ENCODE peak calls at places on chromosome 18, in eight cellular contexts. S is esophagus squamous epithelium, F is LNCaP clone FGC, G is fibroblast of pulmonary artery, V is BJ, X is GM20000, B is adrenal gland, N is A549. H is an unnamed sample.

GRCh38 chr18:54923339-54923956 is 35.8 kb downstream of the CCDC68 start:
- DNase-seq in S (no peak), F (no peak), G (no peak), V (no peak), X (no peak), B (no peak), N (no peak), H (no peak)

GRCh38 chr18:79392226-79392625 is 3.5 kb upstream of the NFATC1 start:
- DNase-seq in S (no peak), F (no peak), G (no peak), V (no peak), X (no peak), B (no peak), N (no peak), H (no peak)

GRCh38 chr18:76592981-76593381 is 97.9 kb upstream of the ZNF516 start:
- DNase-seq in S (no peak), F (no peak), G (peak; percentile 27), V (no peak), X (no peak), B (no peak), N (no peak), H (no peak)

GRCh38 chr18:12253517-12254136 is 534 bp upstream of the CIDEA start:
- DNase-seq in S (no peak), F (no peak), G (no peak), V (no peak), X (no peak), B (peak; percentile 38), N (no peak), H (no peak)

GRCh38 chr18:57004366-57005121 is 142.3 kb upstream of the BOD1L2 start:
- DNase-seq in S (no peak), F (no peak), G (peak; percentile 66), V (peak; percentile 16), X (peak; percentile 45), B (no peak), N (peak; percentile 20), H (no peak)

GRCh38 chr18:8426401-8426800 is 182.8 kb upstream of the RAB12 start:
- DNase-seq in S (no peak), F (no peak), G (no peak), V (no peak), X (no peak), B (no peak), N (peak; percentile 12), H (no peak)

GRCh38 chr18:14919666-14920065 is 171.7 kb downstream of the ANKRD30B start:
- DNase-seq in S (no peak), F (no peak), G (no peak), V (no peak), X (no peak), B (no peak), N (no peak), H (no peak)

GRCh38 chr18:22174341-22175148 is 5.2 kb downstream of the GATA6 start:
- DNase-seq in S (no peak), F (no peak), G (peak; percentile 64), V (no peak), X (no peak), B (peak; percentile 59), N (no peak), H (no peak)

GRCh38 chr18:49447810-49448745 is 12.4 kb downstream of the DYM start:
- DNase-seq in S (no peak), F (peak; percentile 36), G (peak; percentile 84), V (no peak), X (peak; percentile 25), B (peak; percentile 31), N (peak; percentile 71), H (no peak)

GRCh38 chr18:48621240-48621639 is 82.4 kb downstream of the CTIF start:
- DNase-seq in S (no peak), F (no peak), G (peak; percentile 82), V (no peak), X (no peak), B (no peak), N (peak; percentile 45), H (no peak)

GRCh38 chr18:25121442-25121841 is 230.5 kb downstream of the ZNF521 start:
- DNase-seq in S (no peak), F (no peak), G (no peak), V (no peak), X (no peak), B (no peak), N (no peak), H (no peak)

GRCh38 chr18:2310824-2311349 is 260.4 kb downstream of the METTL4 start:
- DNase-seq in S (no peak), F (no peak), G (no peak), V (no peak), X (no peak), B (no peak), N (no peak), H (no peak)

GRCh38 chr18:58362027-58362575 is 266.8 kb downstream of the ALPK2 start:
- DNase-seq in S (no peak), F (no peak), G (peak; percentile 98), V (peak; percentile 92), X (no peak), B (no peak), N (peak; percentile 83), H (no peak)

GRCh38 chr18:13456736-13457271 is 238.2 kb downstream of the LDLRAD4 start:
- DNase-seq in S (no peak), F (no peak), G (no peak), V (no peak), X (peak; percentile 38), B (no peak), N (no peak), H (no peak)

GRCh38 chr18:55927831-55928230 is 339.8 kb upstream of the TCF4 start:
- DNase-seq in S (no peak), F (no peak), G (peak; percentile 14), V (peak; percentile 87), X (no peak), B (no peak), N (no peak), H (no peak)

GRCh38 chr18:32542221-32542798 is 71.6 kb upstream of the GAREM1 start:
- DNase-seq in S (no peak), F (no peak), G (peak; percentile 3), V (no peak), X (no peak), B (no peak), N (no peak), H (no peak)

DNA sequence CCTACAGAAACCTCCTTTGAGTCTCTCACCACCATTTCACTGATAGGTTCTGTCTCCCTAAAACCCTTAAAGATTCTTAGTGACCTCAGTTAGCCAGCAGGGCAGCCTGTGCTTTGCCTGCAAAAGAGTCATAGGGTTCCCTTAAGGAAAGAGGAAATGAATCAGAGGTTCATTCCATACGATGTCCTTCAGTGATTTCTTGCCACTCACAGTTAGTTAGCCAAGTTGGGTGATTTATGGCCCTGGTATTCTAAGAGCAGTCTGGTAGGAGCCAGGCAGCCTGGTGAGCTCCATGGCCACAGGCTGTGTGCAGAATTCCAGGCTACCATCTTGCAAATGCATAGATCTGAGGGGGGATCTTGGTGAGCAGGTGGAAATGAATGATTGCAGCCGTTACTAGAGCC is 18.7 kb upstream of the CCBE1 start:
- DNase-seq in S (no peak), F (no peak), G (peak; percentile 95), V (no peak), X (no peak), B (peak; percentile 37), N (peak; percentile 70), H (no peak)
- TF ChIP-seq CTCF in S (no peak), F (no peak), G (peak; percentile 24), V (peak; percentile 12), X (no peak), B (no peak), N (no peak), H (no peak)

GRCh38 chr18:61085036-61085435 is 248.2 kb upstream of the CDH20 start:
- DNase-seq in S (no peak), F (no peak), G (no peak), V (no peak), X (no peak), B (no peak), N (no peak), H (no peak)
- TF ChIP-seq CTCF in S (no peak), F (no peak), G (no peak), V (no peak), X (no peak), B (no peak), N (no peak), H (no peak)

DNA sequence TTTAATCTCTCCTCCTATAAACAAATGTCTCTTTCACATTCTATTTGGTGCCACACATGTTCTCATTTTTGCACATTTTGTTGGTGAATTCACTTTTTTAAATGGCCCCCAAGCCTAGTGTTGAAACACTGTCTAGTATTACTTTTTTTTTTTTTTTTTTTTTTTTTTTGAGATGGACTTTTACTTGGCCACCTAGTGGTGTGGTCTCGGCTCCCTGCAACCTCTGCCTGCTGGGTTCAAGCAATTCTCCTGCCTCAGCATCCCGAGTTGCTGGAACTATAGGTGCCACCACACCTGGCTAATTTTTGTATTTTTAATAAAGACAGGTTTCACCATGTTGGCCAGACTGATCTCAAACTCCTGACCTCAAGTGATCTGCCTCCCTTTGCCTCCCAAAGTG is 273.8 kb upstream of the SLC14A2 start:
- DNase-seq in S (no peak), F (no peak), G (no peak), V (no peak), X (no peak), B (no peak), N (no peak), H (no peak)
- TF ChIP-seq CTCF in S (no peak), F (no peak), G (no peak), V (peak; percentile 15), X (no peak), B (no peak), N (no peak), H (peak; percentile 40)

GRCh38 chr18:34867520-34867919 is 157.4 kb downstream of the DTNA start:
- DNase-seq in S (no peak), F (no peak), G (peak; percentile 29), V (no peak), X (no peak), B (no peak), N (peak; percentile 38), H (no peak)
- TF ChIP-seq CTCF in S (no peak), F (peak; percentile 56), G (no peak), V (no peak), X (peak; percentile 1), B (no peak), N (no peak), H (no peak)

GRCh38 chr18:5106730-5107129 is 90.3 kb downstream of the AKAIN1 start:
- DNase-seq in S (no peak), F (no peak), G (no peak), V (no peak), X (no peak), B (no peak), N (peak; percentile 0), H (no peak)
- TF ChIP-seq CTCF in S (no peak), F (peak; percentile 46), G (no peak), V (no peak), X (no peak), B (no peak), N (peak; percentile 11), H (peak; percentile 45)

DNA sequence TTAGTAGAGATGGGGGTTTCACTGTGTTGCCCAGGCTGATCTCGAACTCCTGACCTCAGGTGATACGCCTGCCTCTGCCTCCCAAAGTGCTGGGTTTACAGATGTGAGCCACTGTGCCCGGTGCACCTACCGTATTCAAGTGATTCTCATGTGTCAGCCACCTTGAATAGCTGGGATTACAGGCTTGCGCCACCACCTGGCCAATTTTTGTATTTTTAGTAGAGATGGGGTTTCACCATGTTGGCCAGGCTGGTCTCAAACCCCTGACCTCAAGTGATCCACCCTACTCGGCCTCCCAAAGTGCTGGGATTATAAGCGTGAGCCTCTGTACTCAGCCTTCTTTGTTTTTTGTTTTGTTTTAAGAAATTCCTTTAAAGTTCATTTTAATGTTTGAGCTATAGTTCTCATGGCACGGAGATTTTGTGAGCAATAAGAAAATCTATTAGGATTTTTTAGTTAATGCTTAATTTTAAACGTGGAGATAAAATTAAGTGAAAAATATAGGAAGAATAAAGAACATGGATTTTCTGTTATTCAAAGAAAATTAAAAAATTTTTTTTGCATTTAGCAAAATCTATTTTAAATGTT is 242.6 kb downstream of the PHLPP1 start:
- DNase-seq in S (no peak), F (peak; percentile 15), G (peak; percentile 66), V (no peak), X (no peak), B (peak; percentile 60), N (peak; percentile 65), H (no peak)
- TF ChIP-seq CTCF in S (peak; percentile 40), F (peak; percentile 28), G (peak; percentile 47), V (peak; percentile 50), X (peak; percentile 16), B (peak; percentile 48), N (peak; percentile 51), H (peak; percentile 47)

H was measured in progenitor cell of endocrine pancreas.